ENCODE peak calls at places on chromosome 10, in five cellular contexts. One of them, this sample, is unnamed.

GRCh38 chr10:101227765-101228681 is 1.2 kb downstream of the LBX1 start:
- DNase-seq in CD8-positive, alpha-beta T cell: no peak
- DNase-seq in choroid plexus epithelial cell: no peak
- DNase-seq in fibroblast of the aortic adventitia: no peak
- DNase-seq in IMR-90: no peak
- DNase-seq in this sample: no peak

GRCh38 chr10:110978204-110978603 is 58.8 kb downstream of the SHOC2 start:
- DNase-seq in choroid plexus epithelial cell: peak; percentile 52
- DNase-seq in IMR-90: peak; percentile 25
- DNase-seq in fibroblast of the aortic adventitia: no peak
- DNase-seq in CD8-positive, alpha-beta T cell: no peak
- DNase-seq in this sample: peak; percentile 20

GRCh38 chr10:49746626-49747302 is 15.4 kb downstream of the OGDHL start:
- DNase-seq in CD8-positive, alpha-beta T cell: no peak
- DNase-seq in IMR-90: no peak
- DNase-seq in choroid plexus epithelial cell: no peak
- DNase-seq in fibroblast of the aortic adventitia: no peak
- DNase-seq in this sample: no peak

GRCh38 chr10:78927257-78927995 is 141.3 kb upstream of the ZMIZ1 start:
- DNase-seq in IMR-90: no peak
- DNase-seq in CD8-positive, alpha-beta T cell: no peak
- DNase-seq in fibroblast of the aortic adventitia: no peak
- DNase-seq in choroid plexus epithelial cell: no peak
- DNase-seq in this sample: no peak

GRCh38 chr10:61943699-61944444 is 42.4 kb downstream of the ARID5B start:
- DNase-seq in CD8-positive, alpha-beta T cell: no peak
- DNase-seq in fibroblast of the aortic adventitia: peak; percentile 76
- DNase-seq in choroid plexus epithelial cell: peak; percentile 89
- DNase-seq in IMR-90: peak; percentile 53
- DNase-seq in this sample: peak; percentile 48

GRCh38 chr10:100980327-100981110 is 6.8 kb downstream of the MRPL43 start:
- DNase-seq in IMR-90: no peak
- DNase-seq in choroid plexus epithelial cell: no peak
- DNase-seq in CD8-positive, alpha-beta T cell: no peak
- DNase-seq in fibroblast of the aortic adventitia: no peak
- DNase-seq in this sample: no peak

GRCh38 chr10:43058716-43059335 is 18.0 kb upstream of the RET start:
- DNase-seq in choroid plexus epithelial cell: no peak
- DNase-seq in IMR-90: no peak
- DNase-seq in CD8-positive, alpha-beta T cell: no peak
- DNase-seq in fibroblast of the aortic adventitia: no peak
- DNase-seq in this sample: no peak

GRCh38 chr10:130921461-130921860 is 390.1 kb downstream of the TCERG1L start:
- DNase-seq in IMR-90: no peak
- DNase-seq in CD8-positive, alpha-beta T cell: no peak
- DNase-seq in choroid plexus epithelial cell: no peak
- DNase-seq in fibroblast of the aortic adventitia: no peak
- DNase-seq in this sample: no peak

GRCh38 chr10:8248868-8249267 is 194.4 kb downstream of the GATA3 start:
- DNase-seq in choroid plexus epithelial cell: no peak
- DNase-seq in fibroblast of the aortic adventitia: no peak
- DNase-seq in CD8-positive, alpha-beta T cell: no peak
- DNase-seq in IMR-90: no peak
- DNase-seq in this sample: no peak

GRCh38 chr10:14093735-14094484 is 236.8 kb downstream of the FRMD4A start:
- DNase-seq in IMR-90: peak; percentile 66
- DNase-seq in CD8-positive, alpha-beta T cell: no peak
- DNase-seq in choroid plexus epithelial cell: peak; percentile 72
- DNase-seq in fibroblast of the aortic adventitia: peak; percentile 72
- DNase-seq in this sample: peak; percentile 62

GRCh38 chr10:63666836-63667383 is 145.7 kb downstream of the REEP3 start:
- DNase-seq in IMR-90: peak; percentile 94
- DNase-seq in CD8-positive, alpha-beta T cell: no peak
- DNase-seq in fibroblast of the aortic adventitia: peak; percentile 96
- DNase-seq in choroid plexus epithelial cell: peak; percentile 98
- DNase-seq in this sample: peak; percentile 93

GRCh38 chr10:71981024-71981867 is 17.1 kb downstream of the CHST3 start:
- DNase-seq in fibroblast of the aortic adventitia: peak; percentile 59
- DNase-seq in choroid plexus epithelial cell: peak; percentile 45
- DNase-seq in IMR-90: no peak
- DNase-seq in CD8-positive, alpha-beta T cell: no peak
- DNase-seq in this sample: no peak

GRCh38 chr10:25392132-25392531 is 217.3 kb downstream of the GPR158 start:
- DNase-seq in IMR-90: no peak
- DNase-seq in fibroblast of the aortic adventitia: no peak
- DNase-seq in CD8-positive, alpha-beta T cell: no peak
- DNase-seq in choroid plexus epithelial cell: no peak
- DNase-seq in this sample: no peak

GRCh38 chr10:86419101-86419500 is 52.5 kb upstream of the GRID1 start:
- DNase-seq in choroid plexus epithelial cell: no peak
- DNase-seq in IMR-90: no peak
- DNase-seq in CD8-positive, alpha-beta T cell: no peak
- DNase-seq in fibroblast of the aortic adventitia: no peak
- DNase-seq in this sample: no peak

GRCh38 chr10:29794776-29795635 is 160.2 kb upstream of the SVIL start:
- DNase-seq in fibroblast of the aortic adventitia: peak; percentile 77
- DNase-seq in IMR-90: peak; percentile 31
- DNase-seq in choroid plexus epithelial cell: peak; percentile 50
- DNase-seq in CD8-positive, alpha-beta T cell: no peak
- DNase-seq in this sample: no peak

GRCh38 chr10:98340946-98341345 is 73.0 kb upstream of the LOXL4 start:
- DNase-seq in IMR-90: peak; percentile 38
- DNase-seq in CD8-positive, alpha-beta T cell: no peak
- DNase-seq in choroid plexus epithelial cell: peak; percentile 51
- DNase-seq in fibroblast of the aortic adventitia: peak; percentile 67
- DNase-seq in this sample: peak; percentile 41
- H3K4me3 ChIP-seq in IMR-90: no peak overlapping the region
- H3K4me3 ChIP-seq in CD8-positive, alpha-beta T cell: no peak overlapping the region
- H3K4me3 ChIP-seq in choroid plexus epithelial cell: no peak overlapping the region
- H3K4me3 ChIP-seq in fibroblast of the aortic adventitia: no peak overlapping the region
- H3K4me3 ChIP-seq in this sample: no peak overlapping the region

DNA sequence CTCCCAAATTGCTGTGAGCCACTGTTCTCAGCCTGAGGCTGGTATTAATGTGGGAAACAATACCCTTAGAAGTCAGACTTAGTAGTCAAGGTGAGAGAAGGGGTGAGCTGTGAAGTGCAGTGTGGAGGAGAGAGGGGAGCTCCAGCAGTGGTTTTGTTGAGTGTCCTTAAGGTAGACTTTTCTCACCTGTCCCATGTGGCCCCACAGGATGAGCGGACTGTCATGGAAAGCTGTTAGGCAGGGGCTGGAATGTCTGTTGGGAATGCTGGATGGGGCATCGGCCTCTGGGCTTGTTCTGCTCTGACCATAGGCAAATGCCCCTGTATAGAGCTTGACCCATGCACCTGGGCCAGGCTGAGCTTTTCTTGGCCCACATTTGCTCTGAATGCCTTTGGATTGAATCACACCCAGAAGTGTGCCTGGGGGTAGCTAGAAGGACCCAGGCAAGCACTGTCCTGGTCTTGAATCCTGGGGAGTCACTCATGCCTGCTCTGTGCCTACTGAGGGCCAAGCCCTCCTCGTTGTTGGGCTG is 36.3 kb upstream of the SH2D4B start:
- DNase-seq in CD8-positive, alpha-beta T cell: no peak
- DNase-seq in IMR-90: no peak
- DNase-seq in choroid plexus epithelial cell: no peak
- DNase-seq in fibroblast of the aortic adventitia: no peak
- DNase-seq in this sample: no peak
- H3K4me3 ChIP-seq in CD8-positive, alpha-beta T cell: no peak overlapping the region
- H3K4me3 ChIP-seq in IMR-90: no peak overlapping the region
- H3K4me3 ChIP-seq in choroid plexus epithelial cell: no peak overlapping the region
- H3K4me3 ChIP-seq in fibroblast of the aortic adventitia: no peak overlapping the region
- H3K4me3 ChIP-seq in this sample: no peak overlapping the region

GRCh38 chr10:88881922-88882645 is 2.0 kb downstream of the STAMBPL1 start:
- DNase-seq in choroid plexus epithelial cell: no peak
- DNase-seq in IMR-90: no peak
- DNase-seq in fibroblast of the aortic adventitia: no peak
- DNase-seq in CD8-positive, alpha-beta T cell: no peak
- DNase-seq in this sample: no peak

GRCh38 chr10:88881335-88881734 is 1.3 kb downstream of the STAMBPL1 start:
- DNase-seq in fibroblast of the aortic adventitia: no peak
- DNase-seq in IMR-90: no peak
- DNase-seq in choroid plexus epithelial cell: no peak
- DNase-seq in CD8-positive, alpha-beta T cell: no peak
- DNase-seq in this sample: no peak

GRCh38 chr10:88886557-88886956 is 6.5 kb downstream of the STAMBPL1 start:
- DNase-seq in IMR-90: no peak
- DNase-seq in CD8-positive, alpha-beta T cell: no peak
- DNase-seq in choroid plexus epithelial cell: no peak
- DNase-seq in fibroblast of the aortic adventitia: no peak
- DNase-seq in this sample: no peak

GRCh38 chr10:88880287-88881094 is 446 bp downstream of the STAMBPL1 start:
- DNase-seq in choroid plexus epithelial cell: peak; percentile 81
- DNase-seq in fibroblast of the aortic adventitia: peak; percentile 79
- DNase-seq in CD8-positive, alpha-beta T cell: peak; percentile 70
- DNase-seq in IMR-90: peak; percentile 80
- DNase-seq in this sample: peak; percentile 79

DNA sequence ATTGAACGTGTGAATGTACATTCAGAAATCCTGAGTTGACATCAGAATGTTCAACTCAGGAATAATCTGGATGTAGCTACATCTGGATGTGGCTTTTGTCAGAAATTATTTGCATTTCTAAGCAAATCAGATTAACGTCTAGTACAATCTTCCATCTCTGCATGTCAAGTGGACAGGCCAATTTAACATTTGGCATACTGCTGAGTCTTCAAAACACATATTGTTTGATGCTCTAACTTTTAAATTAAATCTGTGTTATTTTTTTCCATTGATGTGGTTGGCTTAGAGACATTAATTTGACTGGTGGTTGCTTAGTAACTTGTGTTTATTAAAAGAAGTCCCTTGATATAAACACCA is 3.4 kb downstream of the STAMBPL1 start:
- DNase-seq in CD8-positive, alpha-beta T cell: no peak
- DNase-seq in fibroblast of the aortic adventitia: no peak
- DNase-seq in choroid plexus epithelial cell: no peak
- DNase-seq in IMR-90: no peak
- DNase-seq in this sample: no peak
- H3K4me3 ChIP-seq in CD8-positive, alpha-beta T cell: no peak overlapping the region
- H3K4me3 ChIP-seq in fibroblast of the aortic adventitia: no peak overlapping the region
- H3K4me3 ChIP-seq in choroid plexus epithelial cell: no peak overlapping the region
- H3K4me3 ChIP-seq in IMR-90: no peak overlapping the region
- H3K4me3 ChIP-seq in this sample: no peak overlapping the region

GRCh38 chr10:35813219-35813618 is 171.1 kb upstream of the FZD8 start:
- DNase-seq in fibroblast of the aortic adventitia: no peak
- DNase-seq in IMR-90: no peak
- DNase-seq in choroid plexus epithelial cell: no peak
- DNase-seq in CD8-positive, alpha-beta T cell: no peak
- DNase-seq in this sample: no peak
- H3K4me3 ChIP-seq in fibroblast of the aortic adventitia: no peak overlapping the region
- H3K4me3 ChIP-seq in IMR-90: no peak overlapping the region
- H3K4me3 ChIP-seq in choroid plexus epithelial cell: no peak overlapping the region
- H3K4me3 ChIP-seq in CD8-positive, alpha-beta T cell: no peak overlapping the region
- H3K4me3 ChIP-seq in this sample: no peak overlapping the region

GRCh38 chr10:97771913-97772823 is at the start of gene SFRP5:
- DNase-seq in choroid plexus epithelial cell: no peak
- DNase-seq in CD8-positive, alpha-beta T cell: no peak
- DNase-seq in IMR-90: no peak
- DNase-seq in fibroblast of the aortic adventitia: no peak
- DNase-seq in this sample: no peak
- H3K4me3 ChIP-seq in choroid plexus epithelial cell: peak within 1 kb of the TSS; percentile 24
- H3K4me3 ChIP-seq in CD8-positive, alpha-beta T cell: peak within 1 kb of the TSS; percentile 61
- H3K4me3 ChIP-seq in IMR-90: peak within 1 kb of the TSS; percentile 19
- H3K4me3 ChIP-seq in fibroblast of the aortic adventitia: peak within 1 kb of the TSS; percentile 9
- H3K4me3 ChIP-seq in this sample: no peak within 1 kb of the TSS

GRCh38 chr10:133526957-133527588 is at the start of gene CYP2E1:
- DNase-seq in fibroblast of the aortic adventitia: no peak
- DNase-seq in IMR-90: no peak
- DNase-seq in choroid plexus epithelial cell: no peak
- DNase-seq in CD8-positive, alpha-beta T cell: no peak
- DNase-seq in this sample: no peak
- H3K4me3 ChIP-seq in fibroblast of the aortic adventitia: no peak within 1 kb of the TSS
- H3K4me3 ChIP-seq in IMR-90: no peak within 1 kb of the TSS
- H3K4me3 ChIP-seq in choroid plexus epithelial cell: no peak within 1 kb of the TSS
- H3K4me3 ChIP-seq in CD8-positive, alpha-beta T cell: no peak within 1 kb of the TSS
- H3K4me3 ChIP-seq in this sample: peak within 1 kb of the TSS; percentile 15